ENCODE peak calls at places on chromosomes 16 and 17, in eight cellular contexts. J is Peyer's patch, T is prostate gland, H is ascending aorta, X is SJSA1, G is gastrocnemius medialis, W is adrenal gland, D is GM23338. Q is an unnamed sample. For H3K27me3 and H3K4me1, the result is how much of the 10 kb centered on the place peaks cover.

GRCh38 chr16:4208529-4208835 is 33.4 kb downstream of the SRL start:
- DNase-seq in J (no peak), H (no peak), W (no peak), T (no peak), X (no peak), G (peak), D (no peak), Q (no peak)

GRCh38 chr17:27996157-27997043 is 46.1 kb upstream of the NLK start:
- DNase-seq in X (no peak), T (no peak), G (no peak), J (no peak), W (no peak), H (no peak), D (no peak), Q (no peak)

GRCh38 chr16:88982286-88983084 is 5.5 kb upstream of the CBFA2T3 start:
- DNase-seq in H (no peak), G (no peak), J (no peak), W (no peak), T (no peak), D (no peak), X (no peak), Q (no peak)

GRCh38 chr16:23857256-23857891 is 21.6 kb downstream of the PRKCB start:
- DNase-seq in G (no peak), X (no peak), H (no peak), W (no peak), T (peak), D (no peak), J (no peak), Q (no peak)

GRCh38 chr16:69131167-69131748 is 1.1 kb downstream of the CHTF8 start:
- DNase-seq in D (peak), T (no peak), G (no peak), H (no peak), W (no peak), J (peak), X (no peak), Q (no peak)

GRCh38 chr16:18853694-18854093 is 52.3 kb upstream of the ARL6IP1 start:
- DNase-seq in G (no peak), W (no peak), T (no peak), J (no peak), D (no peak), H (no peak), X (no peak), Q (no peak)

GRCh38 chr17:44363613-44364159 is at the start of gene FAM171A2:
- DNase-seq in J (peak), W (no peak), G (no peak), D (peak), X (peak), T (no peak), H (no peak), Q (peak)

GRCh38 chr17:27038676-27039075 is 255.2 kb upstream of the WSB1 start:
- DNase-seq in W (no peak), D (peak), J (no peak), T (no peak), G (no peak), X (no peak), H (no peak), Q (no peak)

GRCh38 chr16:75593825-75594820 is 27.9 kb downstream of the GABARAPL2 start:
- DNase-seq in D (peak), X (no peak), T (no peak), J (no peak), H (no peak), G (no peak), W (no peak), Q (no peak)

GRCh38 chr16:25896412-25896811 is 204.7 kb downstream of the HS3ST4 start:
- DNase-seq in G (no peak), D (no peak), T (no peak), J (no peak), W (no peak), H (no peak), X (no peak), Q (no peak)

GRCh38 chr17:27572665-27573064 is 58.3 kb upstream of the LGALS9 start:
- DNase-seq in G (no peak), H (no peak), T (no peak), W (no peak), J (no peak), X (peak), D (no peak), Q (no peak)

GRCh38 chr17:31428111-31428510 is 36.6 kb downstream of the RAB11FIP4 start:
- DNase-seq in T (no peak), X (no peak), D (no peak), W (no peak), G (no peak), J (no peak), H (no peak), Q (no peak)

GRCh38 chr17:36921131-36921851 is 16.0 kb upstream of the LHX1 start:
- DNase-seq in H (no peak), W (no peak), X (no peak), T (no peak), J (no peak), D (peak), G (no peak), Q (no peak)

GRCh38 chr17:77470800-77471733 is 330.3 kb downstream of the SEC14L1 start:
- DNase-seq in X (peak), D (peak), G (no peak), H (no peak), T (no peak), W (no peak), J (no peak), Q (no peak)

GRCh38 chr16:88353232-88353631 is 29.5 kb upstream of the ZNF469 start:
- DNase-seq in W (no peak), D (no peak), X (no peak), J (no peak), H (no peak), G (no peak), T (no peak), Q (no peak)

GRCh38 chr17:76053230-76054111 is 18.8 kb downstream of the SRP68 start:
- DNase-seq in X (no peak), J (no peak), H (no peak), W (no peak), T (no peak), G (no peak), D (no peak), Q (peak)

GRCh38 chr16:75311383-75311938 is 60.0 kb upstream of the BCAR1 start:
- DNase-seq in D (no peak), T (no peak), X (no peak), H (no peak), G (no peak), W (no peak), J (no peak), Q (no peak)

GRCh38 chr17:2508035-2508434 is 3.7 kb downstream of the METTL16 start:
- DNase-seq in D (no peak), W (no peak), G (no peak), T (no peak), J (no peak), X (no peak), H (no peak), Q (no peak)

GRCh38 chr17:4877089-4877488 is 22.2 kb upstream of the C17orf107 start:
- DNase-seq in G (no peak), H (no peak), T (no peak), W (no peak), X (no peak), J (no peak), D (no peak), Q (no peak)

GRCh38 chr17:16463341-16464000 is 28.5 kb downstream of the LRRC75A start:
- DNase-seq in H (no peak), D (peak), T (no peak), W (peak), J (no peak), X (no peak), G (no peak), Q (peak)

GRCh38 chr17:78951967-78952551 is 26.9 kb upstream of the TIMP2 start:
- DNase-seq in X (peak), J (no peak), G (no peak), W (no peak), H (no peak), T (no peak), D (no peak), Q (peak)

GRCh38 chr16:27377666-27378485 is 24.1 kb upstream of the IL21R start:
- DNase-seq in J (peak), X (no peak), T (no peak), D (no peak), G (no peak), W (no peak), H (no peak), Q (no peak)

GRCh38 chr17:29165261-29165660 is 14.9 kb downstream of the MYO18A start:
- DNase-seq in W (no peak), X (no peak), T (no peak), H (no peak), G (no peak), D (no peak), J (no peak), Q (no peak)

DNA sequence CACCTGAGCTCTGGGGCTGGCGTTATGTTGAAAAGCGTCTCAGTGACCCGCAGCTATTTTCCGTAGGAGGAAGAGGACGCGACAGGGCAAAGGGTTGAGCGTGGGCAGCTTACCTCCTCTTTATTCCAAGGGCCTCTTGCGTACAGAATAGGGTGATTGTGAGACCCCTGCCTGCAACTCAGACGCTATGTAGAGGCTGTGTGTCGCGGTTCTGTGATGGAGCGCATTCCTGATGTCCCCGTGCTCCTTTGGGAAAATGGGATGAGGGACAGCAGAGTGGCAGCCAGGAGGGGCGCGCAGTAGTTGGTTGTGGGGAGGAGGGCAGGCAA is 533 bp upstream of the CDH8 start:
- DNase-seq in H (no peak), J (no peak), D (peak), T (no peak), X (no peak), G (no peak), W (no peak), Q (no peak)
- H3K27me3 ChIP-seq in H (under half), J (under half), D (half or more), T (under half), X (under half), G (under half), W (under half), Q (under half)

GRCh38 chr16:86270696-86271095 is 239.6 kb upstream of the FOXF1 start:
- DNase-seq in T (no peak), J (no peak), G (no peak), X (no peak), W (no peak), D (no peak), H (no peak), Q (no peak)
- H3K4me1 ChIP-seq in T (under half), J (under half), G (under half), X (under half), W (under half), D (under half), H (under half), Q (under half)

GRCh38 chr17:57773557-57773956 is 28.5 kb upstream of the CCDC182 start:
- DNase-seq in H (no peak), D (no peak), J (no peak), X (no peak), G (no peak), W (no peak), T (no peak), Q (no peak)
- H3K27me3 ChIP-seq in H (under half), D (under half), J (under half), X (under half), G (under half), W (under half), T (under half), Q (under half)

GRCh38 chr16:85548375-85548774 is 64.7 kb upstream of the GSE1 start:
- DNase-seq in G (no peak), W (no peak), H (no peak), T (no peak), D (no peak), J (no peak), X (no peak), Q (no peak)
- H3K4me1 ChIP-seq in G (under half), W (under half), H (under half), T (under half), D (under half), J (under half), X (under half), Q (under half)

GRCh38 chr17:33120103-33120502 is 128.5 kb downstream of the SPACA3 start:
- DNase-seq in T (no peak), D (no peak), W (no peak), X (no peak), H (no peak), J (no peak), G (no peak), Q (peak)
- H3K27me3 ChIP-seq in T (under half), D (under half), W (under half), X (under half), H (under half), J (under half), G (under half), Q (under half)

DNA sequence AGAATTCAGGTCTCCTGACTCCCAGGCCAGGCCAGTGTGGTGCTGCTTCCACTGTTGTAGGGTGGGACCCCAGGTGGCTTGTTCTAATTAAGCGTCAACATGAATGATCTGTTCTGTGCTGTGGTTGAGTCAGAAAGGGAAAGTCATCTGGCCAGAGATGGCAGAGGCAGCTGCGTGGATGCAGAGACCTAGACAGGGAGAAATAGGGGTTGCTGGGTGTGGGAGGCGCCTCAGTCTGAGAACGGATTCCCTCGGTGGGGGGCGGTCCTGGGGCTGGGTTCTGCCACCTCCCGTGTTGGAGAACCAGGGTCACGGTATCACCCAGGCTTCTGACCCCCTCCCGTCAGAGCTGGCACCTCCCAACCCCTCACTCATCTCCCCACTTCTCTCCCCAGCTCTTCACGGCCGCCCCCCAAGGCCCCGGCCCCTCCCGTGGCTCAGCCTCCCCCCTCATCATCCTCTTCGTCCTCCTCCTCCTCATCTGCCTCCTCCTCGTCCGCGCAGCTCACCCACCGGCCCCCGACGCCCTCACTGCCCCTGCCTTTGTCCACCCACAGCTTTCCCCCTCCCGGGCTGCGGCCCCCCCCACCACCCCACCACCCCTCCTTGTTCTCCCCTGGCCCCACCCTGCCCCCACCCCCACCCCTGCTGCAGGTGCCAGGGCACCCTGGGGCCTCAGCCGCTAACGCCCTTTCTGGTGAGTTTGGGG is 5.7 kb downstream of the FBRS start:
- DNase-seq in H (no peak), D (no peak), J (no peak), T (no peak), X (no peak), W (peak), G (no peak), Q (no peak)
- H3K4me1 ChIP-seq in H (under half), D (under half), J (under half), T (under half), X (under half), W (under half), G (under half), Q (under half)

GRCh38 chr17:39600469-39601009 is 7.2 kb downstream of the NEUROD2 start:
- DNase-seq in J (no peak), T (no peak), G (no peak), D (no peak), X (no peak), H (no peak), W (no peak), Q (no peak)

GRCh38 chr17:39601010-39601597 is 6.6 kb downstream of the NEUROD2 start:
- DNase-seq in H (no peak), G (no peak), T (no peak), D (peak), W (no peak), X (no peak), J (no peak), Q (no peak)

GRCh38 chr17:39599006-39599664 is 8.6 kb downstream of the NEUROD2 start:
- DNase-seq in G (no peak), T (no peak), H (no peak), D (peak), J (no peak), W (no peak), X (no peak), Q (no peak)

GRCh38 chr17:39598635-39599005 is 9.1 kb downstream of the NEUROD2 start:
- DNase-seq in X (no peak), W (no peak), D (no peak), H (no peak), T (no peak), G (no peak), J (no peak), Q (no peak)

DNA sequence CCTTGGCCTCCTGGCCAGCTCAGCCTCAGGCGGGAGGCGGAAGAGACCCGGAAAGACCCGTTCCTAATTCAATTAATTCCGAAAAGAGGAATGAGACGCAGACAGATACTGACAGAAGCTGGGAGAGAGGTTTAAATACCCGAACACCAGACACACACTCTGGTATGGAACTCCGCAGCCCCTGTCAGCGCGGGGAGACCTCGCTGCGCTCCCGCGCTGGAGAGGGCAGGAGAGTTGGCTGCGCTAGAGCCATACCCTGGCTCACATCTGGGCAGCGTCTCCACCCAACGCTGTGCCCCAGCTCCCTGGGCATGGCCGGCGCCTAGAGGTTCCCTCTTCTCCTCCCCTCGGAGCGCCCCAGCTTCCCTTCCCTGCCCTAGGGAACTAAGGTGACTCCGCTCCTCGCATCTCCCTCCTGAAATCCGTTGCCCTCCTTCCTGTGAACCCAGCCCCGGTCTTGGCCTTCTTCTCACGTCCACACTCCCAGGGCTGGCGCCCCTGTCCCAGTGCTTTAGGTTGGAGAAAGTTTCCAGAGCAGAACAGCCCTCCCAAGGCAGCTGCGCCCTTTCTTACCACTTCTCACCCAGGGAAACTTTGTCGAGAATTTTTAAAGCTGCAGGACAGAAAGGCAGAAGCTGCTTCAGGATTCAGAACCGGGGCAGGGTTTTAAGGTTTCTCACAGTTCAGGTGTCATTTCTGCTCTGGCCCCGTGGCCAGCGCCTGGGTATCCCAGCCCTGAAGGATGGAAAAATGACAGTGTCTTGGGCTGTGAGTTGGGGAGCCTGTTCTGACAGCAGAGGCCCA is 7.9 kb downstream of the NEUROD2 start:
- DNase-seq in W (no peak), T (no peak), G (no peak), D (peak), X (no peak), H (no peak), J (no peak), Q (no peak)
- H3K27me3 ChIP-seq in W (half or more), T (under half), G (half or more), D (half or more), X (half or more), H (half or more), J (half or more), Q (half or more)

Q was measured in thyroid gland.